ENCODE peak calls at places on chromosomes 16 and 17, in six cellular contexts. E is retinal pigment epithelial cell; R is CD4-positive, alpha-beta T cell; U is stomach; N is tibial artery; J is right atrium auricular region. Z is an unnamed sample.

GRCh38 chr17:19448341-19449268 is 37.6 kb downstream of the RNF112 start:
- DNase-seq in U (no peak), E (peak), N (peak), R (no peak), J (peak), Z (no peak)

GRCh38 chr17:29625037-29625750 is 2.5 kb upstream of the CORO6 start:
- DNase-seq in N (no peak), J (no peak), R (no peak), E (no peak), U (no peak), Z (no peak)

GRCh38 chr17:82241183-82241925 is 12.5 kb downstream of the SLC16A3 start:
- DNase-seq in R (no peak), E (peak), U (peak), J (peak), N (peak), Z (no peak)

GRCh38 chr17:4263282-4264215 is at the start of gene ANKFY1:
- DNase-seq in U (peak), R (peak), E (peak), N (peak), J (peak), Z (peak)

GRCh38 chr17:48641541-48642058 is 15.4 kb upstream of the HOXB9 start:
- DNase-seq in E (no peak), R (no peak), U (no peak), N (no peak), J (no peak), Z (no peak)

GRCh38 chr16:28280881-28281836 is 11.2 kb upstream of the SBK1 start:
- DNase-seq in J (no peak), U (no peak), E (no peak), N (no peak), R (no peak), Z (no peak)

GRCh38 chr16:67199808-67200198 is 872 bp downstream of the ELMO3 start:
- DNase-seq in R (no peak), J (no peak), U (no peak), N (no peak), E (no peak), Z (no peak)

GRCh38 chr17:17398188-17398927 is 78.4 kb upstream of the MED9 start:
- DNase-seq in J (peak), U (no peak), N (no peak), R (no peak), E (no peak), Z (no peak)

GRCh38 chr17:57972151-57972550 is 15.9 kb downstream of the VEZF1 start:
- DNase-seq in N (no peak), U (no peak), R (no peak), E (no peak), J (no peak), Z (no peak)

GRCh38 chr17:41710472-41711090 is 1.6 kb upstream of the GAST start:
- DNase-seq in E (no peak), N (no peak), U (no peak), R (no peak), J (no peak), Z (no peak)

GRCh38 chr16:49647673-49648072 is 208.2 kb downstream of the ZNF423 start:
- DNase-seq in N (no peak), U (no peak), J (no peak), R (no peak), E (no peak), Z (no peak)

GRCh38 chr17:28327031-28327607 is 8.1 kb downstream of the TMEM97 start:
- DNase-seq in N (no peak), J (peak), E (no peak), R (no peak), U (peak), Z (no peak)

GRCh38 chr17:21419299-21420239 is 43.4 kb downstream of the KCNJ12 start:
- DNase-seq in N (no peak), R (peak), E (no peak), J (no peak), U (no peak), Z (no peak)

GRCh38 chr17:3011891-3012290 is 51.5 kb downstream of the OR1D5 start:
- DNase-seq in N (no peak), R (no peak), J (no peak), E (no peak), U (no peak), Z (no peak)
- TF ChIP-seq CTCF in N (no peak), R (no peak), J (no peak), E (no peak), U (no peak), Z (no peak)

GRCh38 chr17:78787444-78787843 is 5.4 kb upstream of the CYTH1 start:
- DNase-seq in U (no peak), N (no peak), R (no peak), J (no peak), E (no peak), Z (no peak)
- TF ChIP-seq CTCF in U (no peak), N (no peak), R (no peak), J (no peak), E (no peak), Z (no peak)

GRCh38 chr17:33811984-33812383 is 443.1 kb upstream of the CCL2 start:
- DNase-seq in U (no peak), J (no peak), N (no peak), E (peak), R (no peak), Z (no peak)
- TF ChIP-seq CTCF in U (no peak), J (no peak), N (no peak), E (no peak), R (no peak), Z (no peak)

GRCh38 chr17:36183811-36184765 is 7.7 kb upstream of the TBC1D3B start:
- DNase-seq in N (no peak), U (no peak), R (no peak), J (no peak), E (no peak), Z (no peak)

GRCh38 chr17:36188891-36189306 is 7.7 kb downstream of the CCL3L1 start:
- DNase-seq in J (no peak), E (no peak), U (no peak), N (no peak), R (peak), Z (no peak)

GRCh38 chr17:36182176-36183000 is 6.0 kb upstream of the TBC1D3B start:
- DNase-seq in N (no peak), J (no peak), U (no peak), R (no peak), E (no peak), Z (peak)

GRCh38 chr17:36185416-36185815 is 9.0 kb upstream of the TBC1D3B start:
- DNase-seq in E (no peak), R (no peak), U (no peak), N (no peak), J (no peak), Z (no peak)

GRCh38 chr17:36183001-36183810 is 6.8 kb upstream of the TBC1D3B start:
- DNase-seq in J (no peak), E (peak), N (peak), U (peak), R (no peak), Z (peak)
- TF ChIP-seq CTCF in J (no peak), E (no peak), N (no peak), U (no peak), R (no peak), Z (no peak)

Z was measured in progenitor cell of endocrine pancreas.